ENCODE peak calls at places on chromosomes 13 and 19, in seven cellular contexts. F is epithelial cell of esophagus, K is left lung, X is prostate gland, I is cardiac fibroblast, A is BJ, M is NB4. V is an unnamed sample.

GRCh38 chr19:42199440-42200115 is 17.9 kb downstream of the DEDD2 start:
- DNase-seq in X (peak), M (peak), I (no peak), A (no peak), K (peak), F (peak), V (no peak)

GRCh38 chr13:112588490-112589297 is 741 bp upstream of the TUBGCP3 start:
- DNase-seq in K (no peak), A (no peak), F (no peak), I (no peak), M (peak), X (no peak), V (no peak)

GRCh38 chr13:39405107-39405506 is 197.9 kb downstream of the LHFPL6 start:
- DNase-seq in M (no peak), K (no peak), I (no peak), X (no peak), F (no peak), A (no peak), V (no peak)

GRCh38 chr19:57559008-57559403 is 657 bp downstream of the ZNF550 start:
- DNase-seq in F (peak), K (no peak), M (peak), I (peak), A (no peak), X (no peak), V (no peak)

GRCh38 chr13:76944457-76944856 is 3.9 kb upstream of the ACOD1 start:
- DNase-seq in K (no peak), X (no peak), A (no peak), I (peak), F (peak), M (peak), V (no peak)

GRCh38 chr13:101985321-101985720 is 416.5 kb downstream of the FGF14 start:
- DNase-seq in K (no peak), A (no peak), X (no peak), I (no peak), M (no peak), F (peak), V (no peak)

GRCh38 chr13:58598241-58598640 is 966.7 kb downstream of the PCDH17 start:
- DNase-seq in M (no peak), X (no peak), I (no peak), A (no peak), F (no peak), K (no peak), V (no peak)

GRCh38 chr13:51643114-51643881 is 59.0 kb downstream of the WDFY2 start:
- DNase-seq in F (peak), A (peak), X (no peak), M (peak), K (no peak), I (peak), V (peak)

GRCh38 chr19:42389899-42390298 is at the start of gene CNFN:
- DNase-seq in I (no peak), A (no peak), F (no peak), K (no peak), M (no peak), X (no peak), V (no peak)

GRCh38 chr13:26257049-26257448 is 3.1 kb downstream of the CDK8 start:
- DNase-seq in X (no peak), M (no peak), I (no peak), F (no peak), A (no peak), K (no peak), V (no peak)
- H3K4me3 ChIP-seq in X (no peak), M (peak), I (no peak), F (no peak), A (no peak), K (no peak), V (no peak)

DNA sequence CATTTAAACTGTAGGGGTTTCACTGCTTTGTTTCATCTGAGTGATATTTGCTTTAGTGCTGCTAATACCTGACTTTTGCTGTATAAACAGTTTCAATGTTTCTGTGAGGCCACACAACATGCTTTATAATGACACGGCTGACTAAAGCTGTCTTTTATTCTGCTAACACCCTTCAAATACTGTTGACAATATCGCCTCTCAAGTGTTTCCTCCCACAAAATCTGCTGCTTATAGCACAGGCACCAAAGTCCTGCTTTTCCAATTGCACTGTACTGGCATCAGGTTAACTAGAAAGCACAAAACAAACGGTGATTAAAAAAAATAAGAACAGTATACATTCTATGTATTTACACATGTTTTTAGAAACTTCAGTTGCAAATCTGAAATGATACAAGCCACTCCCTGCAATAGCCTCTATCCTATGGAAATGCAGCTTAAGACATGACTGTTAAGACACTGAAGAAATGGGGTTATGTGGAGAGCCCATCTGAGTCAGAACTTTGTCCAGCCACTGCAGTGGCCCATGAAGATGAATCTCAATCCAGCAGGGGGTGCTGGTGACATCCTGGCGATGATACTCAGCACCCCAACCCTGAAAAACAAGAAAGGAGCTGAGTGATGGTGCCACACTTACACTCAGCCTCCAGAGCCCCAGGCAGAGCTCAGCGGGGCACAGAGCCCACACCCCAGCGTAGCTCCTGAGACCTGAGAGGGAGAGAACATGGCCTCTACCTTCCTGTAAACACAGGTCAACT is 29.4 kb downstream of the RFXAP start:
- DNase-seq in F (peak), M (peak), K (no peak), X (no peak), I (peak), A (no peak), V (no peak)
- TF ChIP-seq CTCF in F (peak), M (peak), K (no peak), X (no peak), I (no peak), A (no peak), V (peak)

DNA sequence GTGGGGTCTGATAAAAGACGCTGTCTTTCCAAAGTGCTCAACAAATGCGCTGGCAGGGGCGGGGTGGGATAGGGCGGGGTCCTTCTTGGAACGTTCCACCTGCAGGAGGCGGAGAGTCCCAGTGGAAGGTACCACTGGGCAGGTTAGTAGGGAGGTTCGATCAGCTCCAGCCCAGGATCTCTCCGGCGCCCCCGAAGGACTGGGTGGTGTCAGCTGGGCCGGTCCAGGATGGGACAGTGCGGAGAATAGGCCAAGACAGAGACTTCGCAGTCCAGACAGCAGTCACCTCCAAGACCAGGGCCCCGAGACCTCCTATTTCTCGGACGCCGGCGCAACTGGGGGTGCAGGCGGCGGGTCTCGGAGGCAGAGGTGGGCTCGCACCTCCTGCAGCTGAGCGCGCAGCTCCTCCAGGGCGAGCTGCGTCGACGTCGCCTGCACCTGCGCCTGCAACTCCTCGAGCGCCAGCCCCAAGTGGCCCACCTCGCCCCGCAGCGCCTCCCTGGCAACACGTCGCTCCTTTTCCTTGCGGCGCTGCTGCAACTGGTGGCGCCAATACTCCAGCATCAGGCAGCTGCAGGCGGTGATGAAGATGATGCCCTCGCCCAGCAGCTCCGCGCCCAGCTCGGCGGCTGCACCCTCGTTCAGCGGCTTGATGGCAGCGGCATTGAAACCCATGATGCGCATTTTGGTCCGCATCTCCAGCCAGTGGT is 21.6 kb downstream of the VASP start:
- DNase-seq in K (peak), I (peak), X (peak), F (peak), A (no peak), M (no peak), V (no peak)
- H3K4me3 ChIP-seq in K (peak), I (no peak), X (peak), F (peak), A (no peak), M (no peak), V (no peak)

DNA sequence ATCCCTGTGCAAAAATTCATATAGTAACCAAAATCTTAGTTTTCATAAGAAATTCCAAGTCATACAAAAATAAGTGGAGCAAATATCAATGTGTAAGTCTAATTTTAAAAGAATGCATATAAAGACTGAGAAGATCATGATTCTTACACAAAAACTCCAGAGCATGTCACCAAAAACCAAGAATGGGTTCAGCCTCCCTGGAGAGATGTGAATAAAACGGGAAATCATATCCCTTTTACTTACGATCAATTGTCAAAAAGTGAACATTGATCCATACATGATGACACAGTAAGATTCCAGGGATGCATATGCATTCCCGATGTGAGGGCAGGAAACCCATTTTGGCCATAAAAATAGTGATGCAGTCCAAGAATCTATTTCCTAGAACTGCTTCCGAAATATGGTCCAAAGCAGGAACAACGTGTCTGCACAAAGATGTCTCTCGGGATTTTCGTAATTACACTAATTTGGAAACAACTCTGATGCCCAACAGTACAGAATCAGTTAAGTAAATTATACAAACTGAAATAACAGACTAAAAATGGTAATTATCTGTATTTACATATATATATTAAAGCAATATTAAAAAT is 123.6 kb downstream of the STK24 start:
- DNase-seq in A (no peak), M (no peak), I (no peak), F (no peak), X (no peak), K (no peak), V (no peak)
- TF ChIP-seq CTCF in A (no peak), M (no peak), I (no peak), F (no peak), X (no peak), K (no peak), V (no peak)

DNA sequence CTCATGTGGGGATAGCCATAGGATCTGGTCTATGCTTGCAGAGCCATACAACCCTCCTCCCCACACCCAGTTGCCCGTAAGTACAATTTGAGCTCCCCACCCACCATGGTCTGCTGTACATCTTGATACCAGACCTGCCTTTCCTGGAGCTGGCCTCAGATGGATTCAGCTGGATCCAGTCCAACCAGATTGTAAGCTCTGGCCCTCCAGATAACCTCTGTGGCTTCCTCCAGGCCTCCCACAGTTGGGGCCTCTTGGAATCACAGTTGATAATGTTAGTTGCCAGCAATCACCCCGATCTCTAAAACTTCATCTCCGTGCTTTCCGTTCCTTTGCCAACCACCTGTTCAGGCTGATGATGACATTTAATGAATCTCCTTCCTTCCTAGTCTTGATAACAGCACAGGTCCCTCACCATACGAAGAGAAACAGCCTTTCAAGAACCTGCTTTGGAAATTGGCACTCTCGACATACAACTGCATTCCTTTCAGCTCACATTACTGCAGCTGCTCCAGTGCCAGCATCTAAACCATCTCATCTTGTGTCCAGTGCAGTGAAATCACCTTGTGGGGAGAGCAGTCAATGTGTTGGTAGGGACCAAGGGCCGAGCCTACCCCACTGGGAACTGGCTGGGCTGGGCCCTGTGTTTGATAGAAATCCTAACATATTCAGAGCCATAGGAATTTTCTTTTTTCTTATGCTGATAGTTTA is 15.1 kb upstream of the FOXO1 start:
- DNase-seq in A (no peak), M (no peak), X (no peak), K (no peak), F (no peak), I (peak), V (no peak)
- H3K4me3 ChIP-seq in A (no peak), M (no peak), X (no peak), K (no peak), F (no peak), I (no peak), V (no peak)

DNA sequence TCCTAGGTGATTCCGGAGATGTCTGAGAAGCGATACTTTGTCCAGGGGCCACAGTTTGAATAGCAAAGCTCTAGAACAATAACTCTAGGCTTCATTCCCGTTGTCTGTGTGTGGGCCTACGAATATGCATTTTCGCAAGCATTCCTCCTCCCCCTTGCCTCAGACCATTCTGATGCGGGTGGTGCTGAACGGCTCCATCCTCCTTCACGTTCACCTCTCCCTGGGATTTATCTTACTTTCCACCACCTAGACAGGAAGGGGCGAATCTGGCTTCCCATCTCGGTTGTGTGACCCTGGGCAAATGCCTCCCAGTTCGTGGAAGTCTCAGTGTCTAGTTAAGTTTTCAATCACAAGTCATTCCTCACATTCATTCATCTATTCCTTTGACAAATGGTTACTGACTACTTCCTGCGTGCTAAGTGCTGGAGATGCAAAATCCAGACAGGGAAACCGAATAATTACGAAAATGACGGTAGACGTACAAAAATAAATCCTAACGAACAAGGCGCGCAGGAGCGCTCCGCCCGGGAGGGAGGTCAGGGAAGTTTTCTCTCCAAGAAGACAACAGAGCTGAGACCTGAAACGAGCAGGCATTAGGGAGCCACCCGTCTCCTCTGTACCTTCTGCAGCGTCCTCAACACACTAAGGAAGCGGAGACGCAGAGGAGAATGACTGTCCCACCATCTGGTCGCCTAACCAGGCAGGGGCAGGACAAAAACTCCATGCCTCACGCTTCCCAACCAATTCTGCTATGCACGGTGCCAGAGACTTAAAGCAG is 1.3 kb upstream of the CNOT3 start:
- DNase-seq in I (peak), M (no peak), X (no peak), A (no peak), K (peak), F (peak), V (no peak)
- TF ChIP-seq CTCF in I (no peak), M (no peak), X (no peak), A (no peak), K (no peak), F (no peak), V (no peak)

GRCh38 chr19:45403781-45404556 is 900 bp downstream of the PPP1R13L start:
- DNase-seq in M (peak), K (peak), A (no peak), F (peak), I (no peak), X (peak), V (no peak)
- H3K4me3 ChIP-seq in M (no peak), K (peak), A (peak), F (peak), I (peak), X (peak), V (peak)

V was measured in AG04449.